ENCODE peak calls at places on chromosomes 12 and 14, in nine cellular contexts. M is stimulated activated CD8-positive, alpha-beta memory T cell treated with anti-CD3 and anti-CD28 coated beads, Interleukin-4, amount 100 ng/mL, for 24 hours; D is NCI-H2107; R is OCI-M1; C is head of caudate nucleus; F is anterior cingulate cortex; G is activated gamma-delta T cell treated with Interleukin-2 at 50 U/mL for 16 hours; Z is COLO829; L is stimulated activated CD4-positive, alpha-beta T cell treated with anti-CD3 and anti-CD28 coated beads, Interleukin-12 subunit alpha, Interleukin-12 subunit beta, amount 100 ng/mL, for 24 hours. S is an unnamed sample.

GRCh38 chr12:19945559-19946485 is 422.5 kb upstream of the PDE3A start:
- DNase-seq in M (no peak), D (no peak), R (no peak), C (no peak), F (no peak), G (no peak), Z (no peak), L (no peak), S (no peak)

GRCh38 chr12:113474635-113475436 is 3.2 kb upstream of the LHX5 start:
- DNase-seq in M (no peak), D (no peak), R (no peak), C (no peak), F (no peak), G (no peak), Z (no peak), L (no peak), S (no peak)

GRCh38 chr12:5078423-5078822 is 34.7 kb downstream of the KCNA5 start:
- DNase-seq in M (no peak), D (no peak), R (no peak), C (no peak), F (no peak), G (no peak), Z (no peak), L (no peak), S (no peak)

GRCh38 chr14:68143341-68143807 is 323.8 kb downstream of the RAD51B start:
- DNase-seq in M (no peak), D (no peak), R (no peak), C (peak), F (peak), G (no peak), Z (no peak), L (no peak), S (peak)

GRCh38 chr14:74400919-74401503 is 25.0 kb downstream of the SYNDIG1L start:
- DNase-seq in M (no peak), D (no peak), R (no peak), C (no peak), F (no peak), G (no peak), Z (no peak), L (no peak), S (no peak)

GRCh38 chr12:130192667-130193345 is 30.5 kb downstream of the FZD10 start:
- DNase-seq in M (no peak), D (no peak), R (no peak), C (no peak), F (no peak), G (no peak), Z (no peak), L (no peak), S (no peak)

GRCh38 chr12:6941786-6942185 is 1.8 kb upstream of the RNU7-1 start:
- DNase-seq in M (no peak), D (no peak), R (no peak), C (no peak), F (no peak), G (no peak), Z (no peak), L (no peak), S (no peak)

GRCh38 chr14:99947695-99948094 is 117.5 kb upstream of the EVL start:
- DNase-seq in M (no peak), D (no peak), R (peak), C (no peak), F (no peak), G (no peak), Z (no peak), L (no peak), S (no peak)

GRCh38 chr12:96399919-96400630 is at the start of gene CDK17:
- DNase-seq in M (peak), D (peak), R (peak), C (peak), F (peak), G (peak), Z (peak), L (peak), S (peak)